ENCODE peak calls at places on chromosome 1, in ten cellular contexts. D is RWPE1; P is fibroblast of mammary gland; T is HFFc6; X is thoracic aorta; M is T-helper 22 cell; N is GM06990; C is T47D; B is NCI-H446 treated with DMSO at 0.1 percent for 48 hours; R is stimulated activated CD8-positive, alpha-beta memory T cell treated with anti-CD3 and anti-CD28 coated beads, Interleukin-4, amount 100 ng/mL, for 48 hours. H is an unnamed sample.

GRCh38 chr1:64006276-64007051 is 197.0 kb upstream of the UBE2U start:
- DNase-seq in D (peak), P (peak), T (peak), X (no peak), M (no peak), N (no peak), C (no peak), B (no peak), R (no peak), H (peak)

GRCh38 chr1:5640845-5641244 is 351.4 kb downstream of the NPHP4 start:
- DNase-seq in D (no peak), P (no peak), T (no peak), X (no peak), M (no peak), N (no peak), C (no peak), B (no peak), R (no peak), H (no peak)

GRCh38 chr1:164794310-164794709 is 235.3 kb downstream of the PBX1 start:
- DNase-seq in D (peak), P (peak), T (peak), X (no peak), M (no peak), N (no peak), C (no peak), B (peak), R (no peak), H (no peak)

GRCh38 chr1:26346274-26347033 is 7.5 kb downstream of the CRYBG2 start:
- DNase-seq in D (no peak), P (no peak), T (no peak), X (no peak), M (no peak), N (no peak), C (no peak), B (no peak), R (no peak), H (no peak)

GRCh38 chr1:10398278-10398733 is 558 bp upstream of the PGD start:
- DNase-seq in D (no peak), P (peak), T (no peak), X (no peak), M (no peak), N (no peak), C (no peak), B (peak), R (no peak), H (no peak)

GRCh38 chr1:84851839-84852238 is 41.2 kb downstream of the LPAR3 start:
- DNase-seq in D (peak), P (peak), T (peak), X (no peak), M (no peak), N (no peak), C (no peak), B (no peak), R (no peak), H (peak)

GRCh38 chr1:33270808-33271465 is 14.6 kb downstream of the ZNF362 start:
- DNase-seq in D (no peak), P (no peak), T (no peak), X (no peak), M (no peak), N (no peak), C (no peak), B (no peak), R (no peak), H (no peak)

GRCh38 chr1:241591317-241591716 is 48.9 kb downstream of the CHML start:
- DNase-seq in D (peak), P (peak), T (peak), X (no peak), M (no peak), N (no peak), C (no peak), B (no peak), R (no peak), H (peak)

GRCh38 chr1:111270781-111271463 is 19.7 kb upstream of the CHIA start:
- DNase-seq in D (no peak), P (no peak), T (no peak), X (no peak), M (no peak), N (peak), C (no peak), B (no peak), R (no peak), H (no peak)